ENCODE peak calls at places on chromosomes 16 and 17, in nine cellular contexts. One of them, this sample, is unnamed.

GRCh38 chr17:6512552-6512951 is 43.8 kb downstream of the PITPNM3 start:
- DNase-seq in ELF-1: no peak
- DNase-seq in T-cell: no peak
- DNase-seq in mesendoderm: no peak
- DNase-seq in upper lobe of right lung: no peak
- DNase-seq in NCI-H69: no peak
- DNase-seq in transverse colon: no peak
- DNase-seq in activated CD4-positive, CD25-positive, alpha-beta regulatory T cell: no peak
- DNase-seq in activated naive CD4-positive, alpha-beta T cell treated with Interleukin-2 at 50 U/mL for 16 hours: no peak
- DNase-seq in this sample: no peak

GRCh38 chr16:70715860-70716357 is 30.1 kb upstream of the MTSS2 start:
- DNase-seq in NCI-H69: peak
- DNase-seq in ELF-1: no peak
- DNase-seq in transverse colon: no peak
- DNase-seq in activated CD4-positive, CD25-positive, alpha-beta regulatory T cell: no peak
- DNase-seq in activated naive CD4-positive, alpha-beta T cell treated with Interleukin-2 at 50 U/mL for 16 hours: no peak
- DNase-seq in upper lobe of right lung: no peak
- DNase-seq in T-cell: no peak
- DNase-seq in mesendoderm: no peak
- DNase-seq in this sample: no peak

GRCh38 chr17:12744298-12744697 is 45.0 kb upstream of the ARHGAP44 start:
- DNase-seq in NCI-H69: no peak
- DNase-seq in activated naive CD4-positive, alpha-beta T cell treated with Interleukin-2 at 50 U/mL for 16 hours: no peak
- DNase-seq in ELF-1: no peak
- DNase-seq in mesendoderm: peak
- DNase-seq in activated CD4-positive, CD25-positive, alpha-beta regulatory T cell: no peak
- DNase-seq in upper lobe of right lung: no peak
- DNase-seq in T-cell: no peak
- DNase-seq in transverse colon: no peak
- DNase-seq in this sample: no peak

GRCh38 chr17:2712300-2713043 is 908 bp upstream of the CLUH start:
- DNase-seq in upper lobe of right lung: no peak
- DNase-seq in transverse colon: no peak
- DNase-seq in NCI-H69: no peak
- DNase-seq in activated CD4-positive, CD25-positive, alpha-beta regulatory T cell: no peak
- DNase-seq in activated naive CD4-positive, alpha-beta T cell treated with Interleukin-2 at 50 U/mL for 16 hours: no peak
- DNase-seq in ELF-1: peak
- DNase-seq in mesendoderm: no peak
- DNase-seq in T-cell: no peak
- DNase-seq in this sample: no peak

GRCh38 chr16:86074651-86075487 is 175.9 kb downstream of the IRF8 start:
- DNase-seq in transverse colon: peak
- DNase-seq in activated CD4-positive, CD25-positive, alpha-beta regulatory T cell: no peak
- DNase-seq in NCI-H69: no peak
- DNase-seq in upper lobe of right lung: peak
- DNase-seq in ELF-1: peak
- DNase-seq in activated naive CD4-positive, alpha-beta T cell treated with Interleukin-2 at 50 U/mL for 16 hours: no peak
- DNase-seq in mesendoderm: peak
- DNase-seq in T-cell: no peak
- DNase-seq in this sample: no peak

GRCh38 chr17:82884923-82885322 is 45.1 kb upstream of the ZNF750 start:
- DNase-seq in T-cell: no peak
- DNase-seq in mesendoderm: no peak
- DNase-seq in ELF-1: no peak
- DNase-seq in transverse colon: peak
- DNase-seq in activated naive CD4-positive, alpha-beta T cell treated with Interleukin-2 at 50 U/mL for 16 hours: peak
- DNase-seq in NCI-H69: no peak
- DNase-seq in upper lobe of right lung: no peak
- DNase-seq in activated CD4-positive, CD25-positive, alpha-beta regulatory T cell: no peak
- DNase-seq in this sample: peak

GRCh38 chr16:88681084-88681680 is 5.1 kb downstream of the SNAI3 start:
- DNase-seq in T-cell: no peak
- DNase-seq in upper lobe of right lung: no peak
- DNase-seq in activated CD4-positive, CD25-positive, alpha-beta regulatory T cell: no peak
- DNase-seq in ELF-1: peak
- DNase-seq in transverse colon: peak
- DNase-seq in mesendoderm: peak
- DNase-seq in activated naive CD4-positive, alpha-beta T cell treated with Interleukin-2 at 50 U/mL for 16 hours: peak
- DNase-seq in NCI-H69: peak
- DNase-seq in this sample: peak

GRCh38 chr17:19316756-19317358 is 45.7 kb downstream of the B9D1 start:
- DNase-seq in NCI-H69: no peak
- DNase-seq in upper lobe of right lung: no peak
- DNase-seq in mesendoderm: no peak
- DNase-seq in T-cell: no peak
- DNase-seq in activated naive CD4-positive, alpha-beta T cell treated with Interleukin-2 at 50 U/mL for 16 hours: no peak
- DNase-seq in activated CD4-positive, CD25-positive, alpha-beta regulatory T cell: no peak
- DNase-seq in transverse colon: no peak
- DNase-seq in ELF-1: no peak
- DNase-seq in this sample: no peak

GRCh38 chr16:3060339-3061127 is 4.9 kb upstream of the IL32 start:
- DNase-seq in transverse colon: no peak
- DNase-seq in activated naive CD4-positive, alpha-beta T cell treated with Interleukin-2 at 50 U/mL for 16 hours: no peak
- DNase-seq in activated CD4-positive, CD25-positive, alpha-beta regulatory T cell: no peak
- DNase-seq in mesendoderm: no peak
- DNase-seq in upper lobe of right lung: no peak
- DNase-seq in ELF-1: no peak
- DNase-seq in NCI-H69: no peak
- DNase-seq in T-cell: no peak
- DNase-seq in this sample: no peak

GRCh38 chr16:84461504-84462295 is 42.8 kb downstream of the MEAK7 start:
- DNase-seq in mesendoderm: no peak
- DNase-seq in activated CD4-positive, CD25-positive, alpha-beta regulatory T cell: no peak
- DNase-seq in NCI-H69: no peak
- DNase-seq in upper lobe of right lung: peak
- DNase-seq in T-cell: no peak
- DNase-seq in transverse colon: no peak
- DNase-seq in ELF-1: no peak
- DNase-seq in activated naive CD4-positive, alpha-beta T cell treated with Interleukin-2 at 50 U/mL for 16 hours: no peak
- DNase-seq in this sample: no peak

GRCh38 chr17:42233148-42233547 is 38.9 kb upstream of the GHDC start:
- DNase-seq in ELF-1: no peak
- DNase-seq in upper lobe of right lung: no peak
- DNase-seq in NCI-H69: no peak
- DNase-seq in activated naive CD4-positive, alpha-beta T cell treated with Interleukin-2 at 50 U/mL for 16 hours: no peak
- DNase-seq in mesendoderm: no peak
- DNase-seq in activated CD4-positive, CD25-positive, alpha-beta regulatory T cell: no peak
- DNase-seq in transverse colon: no peak
- DNase-seq in T-cell: no peak
- DNase-seq in this sample: no peak

GRCh38 chr16:59886021-59886420 is 1151.9 kb upstream of the GOT2 start:
- DNase-seq in NCI-H69: no peak
- DNase-seq in activated naive CD4-positive, alpha-beta T cell treated with Interleukin-2 at 50 U/mL for 16 hours: no peak
- DNase-seq in ELF-1: no peak
- DNase-seq in mesendoderm: no peak
- DNase-seq in T-cell: no peak
- DNase-seq in activated CD4-positive, CD25-positive, alpha-beta regulatory T cell: no peak
- DNase-seq in transverse colon: no peak
- DNase-seq in upper lobe of right lung: no peak
- DNase-seq in this sample: no peak

GRCh38 chr16:88743693-88744519 is 37.6 kb downstream of the CTU2 start:
- DNase-seq in activated naive CD4-positive, alpha-beta T cell treated with Interleukin-2 at 50 U/mL for 16 hours: peak
- DNase-seq in mesendoderm: peak
- DNase-seq in activated CD4-positive, CD25-positive, alpha-beta regulatory T cell: peak
- DNase-seq in ELF-1: peak
- DNase-seq in NCI-H69: peak
- DNase-seq in upper lobe of right lung: peak
- DNase-seq in transverse colon: peak
- DNase-seq in T-cell: peak
- DNase-seq in this sample: peak

GRCh38 chr16:69775535-69775934 is 13.4 kb downstream of the WWP2 start:
- DNase-seq in activated CD4-positive, CD25-positive, alpha-beta regulatory T cell: no peak
- DNase-seq in transverse colon: no peak
- DNase-seq in mesendoderm: no peak
- DNase-seq in T-cell: no peak
- DNase-seq in activated naive CD4-positive, alpha-beta T cell treated with Interleukin-2 at 50 U/mL for 16 hours: no peak
- DNase-seq in NCI-H69: no peak
- DNase-seq in upper lobe of right lung: no peak
- DNase-seq in ELF-1: no peak
- DNase-seq in this sample: no peak

GRCh38 chr17:49193513-49194296 is 16.7 kb downstream of the GNGT2 start:
- DNase-seq in activated naive CD4-positive, alpha-beta T cell treated with Interleukin-2 at 50 U/mL for 16 hours: no peak
- DNase-seq in transverse colon: peak
- DNase-seq in ELF-1: peak
- DNase-seq in T-cell: no peak
- DNase-seq in NCI-H69: peak
- DNase-seq in activated CD4-positive, CD25-positive, alpha-beta regulatory T cell: no peak
- DNase-seq in upper lobe of right lung: no peak
- DNase-seq in mesendoderm: peak
- DNase-seq in this sample: no peak

GRCh38 chr16:87409781-87410180 is 17.6 kb downstream of the MAP1LC3B start:
- DNase-seq in T-cell: no peak
- DNase-seq in ELF-1: no peak
- DNase-seq in mesendoderm: no peak
- DNase-seq in transverse colon: no peak
- DNase-seq in upper lobe of right lung: no peak
- DNase-seq in activated CD4-positive, CD25-positive, alpha-beta regulatory T cell: no peak
- DNase-seq in activated naive CD4-positive, alpha-beta T cell treated with Interleukin-2 at 50 U/mL for 16 hours: no peak
- DNase-seq in NCI-H69: no peak
- DNase-seq in this sample: no peak

GRCh38 chr16:89920723-89921122 is 2.1 kb downstream of the MC1R start:
- DNase-seq in activated CD4-positive, CD25-positive, alpha-beta regulatory T cell: no peak
- DNase-seq in activated naive CD4-positive, alpha-beta T cell treated with Interleukin-2 at 50 U/mL for 16 hours: no peak
- DNase-seq in upper lobe of right lung: no peak
- DNase-seq in ELF-1: no peak
- DNase-seq in mesendoderm: no peak
- DNase-seq in transverse colon: no peak
- DNase-seq in T-cell: no peak
- DNase-seq in NCI-H69: no peak
- DNase-seq in this sample: no peak

GRCh38 chr17:80063815-80064585 is 27.6 kb downstream of the CCDC40 start:
- DNase-seq in NCI-H69: no peak
- DNase-seq in transverse colon: peak
- DNase-seq in activated CD4-positive, CD25-positive, alpha-beta regulatory T cell: no peak
- DNase-seq in T-cell: no peak
- DNase-seq in upper lobe of right lung: peak
- DNase-seq in mesendoderm: peak
- DNase-seq in ELF-1: peak
- DNase-seq in activated naive CD4-positive, alpha-beta T cell treated with Interleukin-2 at 50 U/mL for 16 hours: no peak
- DNase-seq in this sample: no peak

GRCh38 chr17:7313890-7314718 is 1.1 kb downstream of the GPS2 start:
- DNase-seq in transverse colon: no peak
- DNase-seq in T-cell: no peak
- DNase-seq in activated naive CD4-positive, alpha-beta T cell treated with Interleukin-2 at 50 U/mL for 16 hours: no peak
- DNase-seq in activated CD4-positive, CD25-positive, alpha-beta regulatory T cell: no peak
- DNase-seq in ELF-1: no peak
- DNase-seq in NCI-H69: no peak
- DNase-seq in upper lobe of right lung: no peak
- DNase-seq in mesendoderm: peak
- DNase-seq in this sample: no peak

GRCh38 chr17:62179525-62180161 is 114.6 kb upstream of the MED13 start:
- DNase-seq in transverse colon: peak
- DNase-seq in mesendoderm: peak
- DNase-seq in upper lobe of right lung: no peak
- DNase-seq in activated naive CD4-positive, alpha-beta T cell treated with Interleukin-2 at 50 U/mL for 16 hours: no peak
- DNase-seq in NCI-H69: peak
- DNase-seq in ELF-1: no peak
- DNase-seq in T-cell: no peak
- DNase-seq in activated CD4-positive, CD25-positive, alpha-beta regulatory T cell: no peak
- DNase-seq in this sample: no peak

GRCh38 chr16:68866933-68867332 is 23.6 kb downstream of the TANGO6 start:
- DNase-seq in transverse colon: no peak
- DNase-seq in NCI-H69: peak
- DNase-seq in activated CD4-positive, CD25-positive, alpha-beta regulatory T cell: no peak
- DNase-seq in ELF-1: no peak
- DNase-seq in mesendoderm: no peak
- DNase-seq in upper lobe of right lung: no peak
- DNase-seq in T-cell: no peak
- DNase-seq in activated naive CD4-positive, alpha-beta T cell treated with Interleukin-2 at 50 U/mL for 16 hours: no peak
- DNase-seq in this sample: no peak

GRCh38 chr16:71811261-71811803 is 2.7 kb upstream of the AP1G1 start:
- DNase-seq in upper lobe of right lung: no peak
- DNase-seq in mesendoderm: no peak
- DNase-seq in activated naive CD4-positive, alpha-beta T cell treated with Interleukin-2 at 50 U/mL for 16 hours: no peak
- DNase-seq in NCI-H69: no peak
- DNase-seq in transverse colon: no peak
- DNase-seq in ELF-1: no peak
- DNase-seq in activated CD4-positive, CD25-positive, alpha-beta regulatory T cell: no peak
- DNase-seq in T-cell: no peak
- DNase-seq in this sample: no peak

GRCh38 chr16:15903960-15904359 is 15.6 kb upstream of the CEP20 start:
- DNase-seq in activated CD4-positive, CD25-positive, alpha-beta regulatory T cell: no peak
- DNase-seq in upper lobe of right lung: no peak
- DNase-seq in mesendoderm: no peak
- DNase-seq in transverse colon: no peak
- DNase-seq in activated naive CD4-positive, alpha-beta T cell treated with Interleukin-2 at 50 U/mL for 16 hours: no peak
- DNase-seq in ELF-1: no peak
- DNase-seq in T-cell: no peak
- DNase-seq in NCI-H69: no peak
- DNase-seq in this sample: no peak

GRCh38 chr17:68204736-68205135 is 43.1 kb upstream of the AMZ2 start:
- DNase-seq in T-cell: no peak
- DNase-seq in upper lobe of right lung: peak
- DNase-seq in mesendoderm: no peak
- DNase-seq in activated naive CD4-positive, alpha-beta T cell treated with Interleukin-2 at 50 U/mL for 16 hours: no peak
- DNase-seq in ELF-1: no peak
- DNase-seq in activated CD4-positive, CD25-positive, alpha-beta regulatory T cell: no peak
- DNase-seq in NCI-H69: peak
- DNase-seq in transverse colon: no peak
- DNase-seq in this sample: no peak